ENCODE peak calls at places on chromosomes 2 and 18, in five cellular contexts. K is breast epithelium; R is GM23248; N is CD8-positive, alpha-beta T cell; V is lower lobe of right lung. E is an unnamed sample.

GRCh38 chr18:10032331-10032979 is 118.6 kb downstream of the VAPA start:
- DNase-seq in V (no peak), K (no peak), N (peak; percentile 55), R (no peak), E (peak; percentile 18)

GRCh38 chr2:25362564-25363145 is 20.9 kb upstream of the DNMT3A start:
- DNase-seq in N (peak; percentile 55), V (peak; percentile 75), R (peak; percentile 21), K (no peak), E (peak; percentile 44)

GRCh38 chr2:56474412-56475158 is 290.8 kb downstream of the CCDC85A start:
- DNase-seq in V (no peak), N (no peak), K (no peak), R (peak; percentile 31), E (peak; percentile 27)

GRCh38 chr2:189191766-189192165 is 12.2 kb upstream of the COL5A2 start:
- DNase-seq in N (no peak), R (peak; percentile 72), V (no peak), K (no peak), E (no peak)

GRCh38 chr2:1653137-1653789 is 91.1 kb downstream of the PXDN start:
- DNase-seq in R (peak; percentile 99), N (no peak), V (peak; percentile 66), K (peak; percentile 88), E (peak; percentile 16)

GRCh38 chr2:55779459-55780421 is 86.1 kb upstream of the PNPT1 start:
- DNase-seq in K (peak; percentile 74), R (peak; percentile 80), N (no peak), V (no peak), E (no peak)

GRCh38 chr2:196322963-196323810 is 151.8 kb upstream of the STK17B start:
- DNase-seq in K (no peak), R (peak; percentile 71), N (no peak), V (no peak), E (no peak)

GRCh38 chr2:2646312-2647051 is 315.4 kb upstream of the MYT1L start:
- DNase-seq in R (no peak), K (no peak), N (peak; percentile 41), V (no peak), E (no peak)

GRCh38 chr2:144671695-144672094 is 151.8 kb upstream of the ZEB2 start:
- DNase-seq in K (no peak), R (peak; percentile 6), V (peak; percentile 48), N (no peak), E (no peak)

GRCh38 chr18:30945769-30946168 is 96.8 kb downstream of the DSC3 start:
- DNase-seq in V (no peak), R (no peak), K (peak; percentile 18), N (no peak), E (no peak)

GRCh38 chr18:46636040-46636630 is 20.9 kb downstream of the LOXHD1 start:
- DNase-seq in V (no peak), N (no peak), R (no peak), K (no peak), E (no peak)

GRCh38 chr18:51513525-51513924 is 316.0 kb upstream of the MEX3C start:
- DNase-seq in R (no peak), V (no peak), K (no peak), N (no peak), E (no peak)

GRCh38 chr2:167957662-167958061 is 289.7 kb downstream of the STK39 start:
- DNase-seq in N (no peak), R (no peak), K (no peak), V (no peak), E (no peak)

GRCh38 chr2:239717319-239717675 is 307.8 kb downstream of the NDUFA10 start:
- DNase-seq in N (no peak), K (no peak), R (no peak), V (no peak), E (no peak)

GRCh38 chr18:50138181-50139064 is 56.5 kb downstream of the MYO5B start:
- DNase-seq in N (no peak), K (no peak), V (no peak), R (no peak), E (no peak)

GRCh38 chr2:88125344-88125923 is 2.4 kb downstream of the FABP1 start:
- DNase-seq in R (no peak), N (no peak), K (no peak), V (no peak), E (no peak)

GRCh38 chr2:97714084-97714949 is 941 bp downstream of the ZAP70 start:
- DNase-seq in V (no peak), R (no peak), K (no peak), N (no peak), E (no peak)

GRCh38 chr18:59464521-59464920 is 105.5 kb upstream of the LMAN1 start:
- DNase-seq in R (no peak), N (no peak), K (no peak), V (no peak), E (no peak)

GRCh38 chr2:240206630-240207029 is 66.2 kb upstream of the OTOS start:
- DNase-seq in R (peak; percentile 28), V (no peak), K (no peak), N (no peak), E (no peak)

GRCh38 chr2:241324775-241325174 is 9.1 kb downstream of the SEPTIN2 start:
- DNase-seq in K (no peak), V (no peak), N (no peak), R (no peak), E (no peak)

GRCh38 chr18:34631071-34631470 is 79.0 kb upstream of the DTNA start:
- DNase-seq in R (no peak), N (no peak), V (no peak), K (no peak), E (no peak)

GRCh38 chr2:72673279-72673678 is 152.6 kb downstream of the EXOC6B start:
- DNase-seq in N (no peak), R (no peak), V (no peak), K (no peak), E (no peak)

GRCh38 chr18:27887711-27888495 is 289.0 kb downstream of the CDH2 start:
- DNase-seq in N (no peak), R (peak; percentile 12), K (no peak), V (no peak), E (no peak)

DNA sequence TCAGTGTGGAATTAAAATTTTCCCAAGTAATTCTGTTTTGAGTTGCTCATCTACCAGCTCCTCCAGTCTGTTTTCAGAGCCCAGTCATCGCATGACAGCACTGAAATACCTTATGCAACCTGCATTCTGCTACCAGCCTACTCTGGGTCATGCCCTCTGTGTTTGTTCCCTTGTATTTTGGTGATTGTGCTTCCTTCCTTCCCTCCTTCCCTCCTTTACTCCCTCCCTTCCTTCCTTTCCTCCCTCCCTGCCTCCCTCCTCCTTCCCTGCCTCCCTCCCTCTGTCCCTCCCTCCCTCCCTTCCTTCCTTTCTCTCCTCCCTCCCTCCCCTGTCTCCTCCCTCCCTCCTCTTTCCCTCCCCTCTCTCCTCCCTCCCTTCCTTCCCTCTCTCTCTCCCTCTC is 289.6 kb downstream of the CDH2 start:
- DNase-seq in R (peak; percentile 33), K (no peak), N (no peak), V (no peak), E (no peak)
- H3K4me1 ChIP-seq in R (peaks cover 8% of the 10 kb centered on the region), K (no peaks in the 10 kb centered on the region), N (no peaks in the 10 kb centered on the region), V (no peaks in the 10 kb centered on the region), E (no peaks in the 10 kb centered on the region)

DNA sequence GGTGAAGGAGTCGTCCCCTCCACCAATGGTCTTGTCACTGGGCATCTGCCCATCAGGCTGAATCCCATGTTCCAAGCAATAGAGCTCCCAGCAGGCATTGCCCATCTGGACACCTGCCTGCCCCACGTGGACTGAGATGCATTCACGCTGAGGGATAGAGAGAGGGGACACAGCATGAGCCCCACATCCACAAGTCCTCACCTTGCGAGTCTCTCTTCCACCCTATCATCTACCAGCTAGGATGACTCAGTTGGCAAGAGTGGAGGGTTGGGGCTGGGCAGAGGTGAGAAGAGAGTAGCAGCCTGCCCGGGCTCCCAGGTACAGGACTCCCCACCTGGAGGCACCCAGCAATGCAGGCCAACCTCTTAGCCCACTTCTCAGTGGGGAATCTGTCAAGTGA is 959 bp upstream of the TUBA4B start:
- DNase-seq in R (peak; percentile 3), N (peak; percentile 53), K (no peak), V (no peak), E (no peak)
- H3K4me1 ChIP-seq in R (peaks cover 40% of the 10 kb centered on the region), N (peaks cover 56% of the 10 kb centered on the region), K (peaks cover 24% of the 10 kb centered on the region), V (peaks cover 62% of the 10 kb centered on the region), E (peaks cover 59% of the 10 kb centered on the region)

DNA sequence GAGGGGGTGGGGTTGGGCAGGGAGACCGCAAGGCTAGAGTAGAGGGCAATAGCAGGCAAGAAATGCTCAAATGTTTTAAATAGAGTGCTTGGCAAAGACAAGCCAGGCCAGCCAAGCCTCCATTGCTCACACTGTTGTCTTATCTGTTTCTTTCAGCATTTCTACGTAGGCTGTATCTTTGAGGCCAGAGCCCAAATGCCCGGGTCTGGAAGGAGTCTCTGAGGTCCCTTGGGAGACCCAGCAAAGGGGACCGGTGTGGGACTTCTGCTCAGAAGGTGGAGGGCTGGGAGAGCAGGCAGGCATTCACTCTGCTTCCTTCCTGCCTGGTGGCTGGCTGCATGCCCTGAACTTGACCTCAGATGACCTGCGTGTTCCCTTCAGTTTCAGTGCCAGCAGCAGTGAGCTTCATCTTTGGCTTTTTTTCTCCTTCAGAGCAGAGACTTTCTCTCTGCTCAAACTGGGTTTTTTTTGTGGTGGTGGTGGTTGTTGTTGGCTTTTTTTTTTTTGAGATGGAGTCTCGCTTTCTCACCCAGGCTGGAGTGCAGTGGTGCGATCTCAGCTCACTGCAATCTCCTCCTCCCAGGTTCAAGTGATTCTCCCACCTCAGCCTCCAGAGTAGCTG is 13.7 kb upstream of the TET3 start:
- DNase-seq in V (peak; percentile 88), R (no peak), N (peak; percentile 53), K (peak; percentile 49), E (peak; percentile 88)
- H3K4me1 ChIP-seq in V (peaks cover 38% of the 10 kb centered on the region), R (peaks cover 11% of the 10 kb centered on the region), N (peaks cover 50% of the 10 kb centered on the region), K (peaks cover 7% of the 10 kb centered on the region), E (peaks cover 19% of the 10 kb centered on the region)

GRCh38 chr2:37335604-37336003 is 8.8 kb upstream of the QPCT start:
- DNase-seq in N (no peak), V (no peak), R (no peak), K (no peak), E (no peak)
- H3K4me1 ChIP-seq in N (no peaks in the 10 kb centered on the region), V (no peaks in the 10 kb centered on the region), R (no peaks in the 10 kb centered on the region), K (no peaks in the 10 kb centered on the region), E (no peaks in the 10 kb centered on the region)